ENCODE peak calls at places on chromosome 16, in eight cellular contexts. T, W, S, K, Z, G, A and P are unnamed samples.

GRCh38 chr16:81480856-81481821 is 36.5 kb downstream of the CMIP start:
- DNase-seq in T (no peak), W (no peak), S (no peak), K (no peak), Z (peak), G (no peak), A (no peak), P (peak)

GRCh38 chr16:676565-677297 is 1.3 kb downstream of the RHBDL1 start:
- DNase-seq in T (no peak), W (no peak), S (peak), K (no peak), Z (no peak), G (no peak), A (no peak), P (no peak)

GRCh38 chr16:81448154-81449131 is 3.8 kb downstream of the CMIP start:
- DNase-seq in T (peak), W (no peak), S (no peak), K (no peak), Z (no peak), G (peak), A (no peak), P (no peak)

GRCh38 chr16:50719401-50720337 is 22.2 kb upstream of the CYLD start:
- DNase-seq in T (no peak), W (no peak), S (peak), K (no peak), Z (no peak), G (no peak), A (no peak), P (no peak)

GRCh38 chr16:23025692-23026305 is 123.5 kb downstream of the USP31 start:
- DNase-seq in T (no peak), W (no peak), S (no peak), K (no peak), Z (no peak), G (no peak), A (no peak), P (no peak)

GRCh38 chr16:83626204-83626603 is 181.6 kb upstream of the HSBP1 start:
- DNase-seq in T (no peak), W (no peak), S (no peak), K (no peak), Z (no peak), G (no peak), A (no peak), P (no peak)

GRCh38 chr16:373848-374615 is 3.7 kb upstream of the MRPL28 start:
- DNase-seq in T (no peak), W (no peak), S (no peak), K (no peak), Z (no peak), G (no peak), A (no peak), P (no peak)

GRCh38 chr16:3020247-3020603 is at the start of gene TNFRSF12A:
- DNase-seq in T (peak), W (peak), S (peak), K (peak), Z (peak), G (peak), A (no peak), P (peak)

GRCh38 chr16:58198022-58198683 is at the start of gene CSNK2A2:
- DNase-seq in T (peak), W (peak), S (peak), K (peak), Z (peak), G (peak), A (peak), P (peak)

GRCh38 chr16:17031484-17032268 is 439.1 kb downstream of the XYLT1 start:
- DNase-seq in T (no peak), W (no peak), S (no peak), K (no peak), Z (no peak), G (no peak), A (no peak), P (no peak)

GRCh38 chr16:57993897-57994296 is 6.6 kb downstream of the ZNF319 start:
- DNase-seq in T (no peak), W (no peak), S (no peak), K (no peak), Z (no peak), G (no peak), A (no peak), P (no peak)

GRCh38 chr16:75593825-75594820 is 27.9 kb downstream of the GABARAPL2 start:
- DNase-seq in T (no peak), W (no peak), S (no peak), K (no peak), Z (no peak), G (no peak), A (no peak), P (no peak)

GRCh38 chr16:25487888-25488287 is 203.9 kb upstream of the HS3ST4 start:
- DNase-seq in T (no peak), W (no peak), S (no peak), K (no peak), Z (no peak), G (no peak), A (no peak), P (no peak)

GRCh38 chr16:9681556-9681955 is 500.7 kb downstream of the GRIN2A start:
- DNase-seq in T (no peak), W (no peak), S (no peak), K (no peak), Z (no peak), G (peak), A (no peak), P (no peak)

GRCh38 chr16:51981725-51982124 is 565.2 kb downstream of the TOX3 start:
- DNase-seq in T (no peak), W (no peak), S (no peak), K (no peak), Z (no peak), G (no peak), A (no peak), P (no peak)